ENCODE peak calls at places on chromosomes 12 and 14, in six cellular contexts. P, K, F, U, R and L are unnamed samples.

GRCh38 chr12:46843811-46844210 is 18.0 kb upstream of the SLC38A4 start:
- DNase-seq in P (no peak), F (no peak), U (no peak), R (no peak), K (no peak), L (no peak)

GRCh38 chr14:61466249-61466904 is 145.0 kb downstream of the PRKCH start:
- DNase-seq in F (no peak), K (peak; percentile 75), U (no peak), P (peak; percentile 9), R (no peak), L (peak; percentile 51)

GRCh38 chr12:3262466-3262865 is 185.3 kb downstream of the TSPAN9 start:
- DNase-seq in R (no peak), U (no peak), K (no peak), P (no peak), F (no peak), L (no peak)

GRCh38 chr14:104968153-104968527 is 10.0 kb downstream of the AHNAK2 start:
- DNase-seq in F (peak; percentile 90), P (peak; percentile 74), U (peak; percentile 75), R (peak; percentile 45), K (peak; percentile 64), L (peak; percentile 65)

GRCh38 chr12:55899035-55899434 is 28.7 kb downstream of the PYM1 start:
- DNase-seq in R (no peak), K (no peak), F (no peak), P (no peak), U (no peak), L (no peak)

GRCh38 chr12:126095748-126096510 is 1030.7 kb downstream of the AACS start:
- DNase-seq in U (no peak), K (no peak), P (no peak), R (no peak), F (no peak), L (no peak)

GRCh38 chr14:62213516-62213915 is 451.3 kb downstream of the SNAPC1 start:
- DNase-seq in K (no peak), P (no peak), F (no peak), U (no peak), R (no peak), L (no peak)

GRCh38 chr12:2764398-2764797 is 30.4 kb upstream of the FKBP4 start:
- DNase-seq in P (no peak), U (no peak), K (no peak), F (no peak), R (no peak), L (no peak)

GRCh38 chr14:80364274-80364673 is 153.0 kb upstream of the DIO2 start:
- DNase-seq in R (no peak), U (peak; percentile 4), K (peak; percentile 59), P (no peak), F (no peak), L (no peak)

GRCh38 chr14:101575581-101575980 is 14.3 kb downstream of the DIO3 start:
- DNase-seq in K (no peak), F (no peak), P (no peak), U (no peak), R (no peak), L (no peak)

GRCh38 chr14:41859336-41859735 is 252.7 kb downstream of the LRFN5 start:
- DNase-seq in K (no peak), P (no peak), F (no peak), U (no peak), R (no peak), L (no peak)

GRCh38 chr14:90168425-90169105 is 87.8 kb upstream of the PSMC1 start:
- DNase-seq in F (no peak), U (no peak), K (no peak), P (no peak), R (no peak), L (no peak)

GRCh38 chr12:55934773-55935172 is 3.8 kb downstream of the DGKA start:
- DNase-seq in P (no peak), K (no peak), F (no peak), U (no peak), R (no peak), L (no peak)

GRCh38 chr14:42224053-42224888 is 617.6 kb downstream of the LRFN5 start:
- DNase-seq in U (peak; percentile 11), F (no peak), P (peak; percentile 90), R (peak; percentile 52), K (peak; percentile 65), L (peak; percentile 42)

GRCh38 chr12:56836317-56836716 is 73.2 kb downstream of the HSD17B6 start:
- DNase-seq in R (no peak), K (peak; percentile 26), P (no peak), U (no peak), F (no peak), L (peak; percentile 18)

GRCh38 chr14:94560782-94561655 is at the start of gene SERPINA4:
- DNase-seq in F (no peak), U (no peak), R (peak; percentile 44), P (no peak), K (no peak), L (no peak)

GRCh38 chr14:30876692-30877091 is 2.3 kb downstream of the COCH start:
- DNase-seq in R (no peak), F (no peak), U (no peak), K (no peak), P (no peak), L (no peak)

GRCh38 chr14:20782280-20782890 is 1.3 kb downstream of the RNASE6 start:
- DNase-seq in U (no peak), F (no peak), P (no peak), K (no peak), R (no peak), L (no peak)

GRCh38 chr12:61920230-61920629 is 340.0 kb upstream of the USP15 start:
- DNase-seq in F (no peak), R (no peak), U (no peak), P (no peak), K (no peak), L (no peak)

GRCh38 chr12:22046090-22046967 is at the start of gene CMAS:
- DNase-seq in F (peak; percentile 85), U (peak; percentile 92), K (peak; percentile 79), P (peak; percentile 62), R (peak; percentile 82), L (peak; percentile 89)

GRCh38 chr14:48373993-48374392 is 698.6 kb upstream of the MDGA2 start:
- DNase-seq in K (no peak), F (no peak), U (no peak), R (no peak), P (no peak), L (no peak)

GRCh38 chr12:89880695-89881350 is 172.2 kb upstream of the ATP2B1 start:
- DNase-seq in R (no peak), U (no peak), K (no peak), F (no peak), P (no peak), L (peak; percentile 31)
- TF ChIP-seq EP300 in R (no peak), U (no peak), K (no peak), F (no peak), P (no peak), L (no peak)

GRCh38 chr12:15789215-15790171 is at the start of gene EPS8:
- DNase-seq in U (peak; percentile 95), F (peak; percentile 93), K (peak; percentile 91), P (peak; percentile 87), R (peak; percentile 93), L (peak; percentile 93)
- TF ChIP-seq EP300 in U (peak; percentile 35), F (no peak), K (no peak), P (no peak), R (no peak), L (no peak)

DNA sequence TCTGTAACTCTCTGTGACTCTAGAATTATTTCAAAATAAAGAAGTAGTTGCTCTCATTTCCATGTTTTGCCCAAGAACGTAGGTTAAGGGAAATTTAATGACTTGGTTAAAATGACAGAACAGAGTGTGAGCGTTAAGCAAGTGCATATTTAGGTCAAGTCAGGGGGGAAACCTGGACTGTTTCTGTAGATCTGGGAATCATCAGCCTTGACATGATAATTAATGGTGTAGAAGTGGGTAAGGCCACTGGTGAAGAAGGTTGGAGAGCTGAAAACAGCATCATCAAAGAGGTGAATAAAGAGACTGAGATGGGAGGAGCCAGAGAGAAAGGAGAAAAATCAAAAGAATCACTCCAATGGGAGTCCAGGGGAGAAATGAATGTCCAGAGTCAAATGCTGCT is 49.4 kb upstream of the STK38L start:
- DNase-seq in P (no peak), K (no peak), R (no peak), U (no peak), F (no peak), L (no peak)
- TF ChIP-seq EP300 in P (no peak), K (no peak), R (no peak), U (no peak), F (peak; percentile 53), L (peak; percentile 87)

GRCh38 chr14:75445958-75446357 is 18.1 kb downstream of the JDP2 start:
- DNase-seq in U (no peak), R (no peak), K (no peak), F (no peak), P (no peak), L (no peak)

GRCh38 chr14:75450381-75451276 is 22.8 kb downstream of the JDP2 start:
- DNase-seq in F (no peak), R (peak; percentile 90), P (no peak), K (no peak), U (no peak), L (peak; percentile 78)

GRCh38 chr14:75449703-75450102 is 21.9 kb downstream of the JDP2 start:
- DNase-seq in K (no peak), U (no peak), F (peak; percentile 60), P (no peak), R (no peak), L (no peak)

GRCh38 chr14:75446447-75446846 is 18.6 kb downstream of the JDP2 start:
- DNase-seq in U (no peak), K (no peak), F (no peak), P (no peak), R (no peak), L (no peak)

DNA sequence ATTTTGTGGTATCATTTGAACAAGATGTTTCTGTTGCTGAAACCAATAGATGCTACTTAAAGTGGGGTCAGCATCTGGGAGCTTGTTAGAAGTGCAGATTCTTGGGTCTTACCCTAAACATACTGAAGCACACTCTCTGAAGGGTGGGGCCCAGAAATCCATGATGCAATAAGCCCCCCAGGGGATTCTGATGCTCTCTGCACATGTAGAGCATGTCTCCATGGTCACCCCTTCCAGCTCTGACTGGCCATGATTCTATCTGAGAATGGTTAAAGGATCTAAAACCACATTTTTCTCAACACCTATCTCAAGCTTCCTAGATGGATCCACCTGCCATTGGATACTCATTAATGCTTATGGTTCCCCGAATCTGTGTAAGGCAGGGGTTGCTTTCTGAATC is 20.4 kb downstream of the JDP2 start:
- DNase-seq in P (no peak), K (no peak), U (no peak), R (no peak), F (no peak), L (no peak)
- TF ChIP-seq EP300 in P (no peak), K (no peak), U (no peak), R (no peak), F (no peak), L (no peak)

GRCh38 chr12:32034045-32034444 is 72.6 kb upstream of the BICD1 start:
- DNase-seq in P (no peak), K (no peak), R (no peak), F (no peak), U (no peak), L (no peak)
- TF ChIP-seq EP300 in P (no peak), K (no peak), R (no peak), F (no peak), U (no peak), L (no peak)